ENCODE peak calls at places on chromosomes 6 and 20, in five cellular contexts. I is B cell, C is AG09319, Z is HFFc6, O is ureter. V is an unnamed sample.

GRCh38 chr20:1776608-1777475 is 118.4 kb upstream of the SIRPA start:
- DNase-seq in I (peak; percentile 89), C (peak; percentile 75), Z (peak; percentile 81), O (peak; percentile 90), V (peak; percentile 74)

GRCh38 chr6:165588515-165588914 is 74.5 kb downstream of the PDE10A start:
- DNase-seq in I (no peak), C (no peak), Z (no peak), O (no peak), V (no peak)

GRCh38 chr6:3540253-3540820 is 83.5 kb upstream of the SLC22A23 start:
- DNase-seq in I (no peak), C (no peak), Z (no peak), O (no peak), V (no peak)

GRCh38 chr20:8082999-8083398 is 49.1 kb upstream of the PLCB1 start:
- DNase-seq in I (no peak), C (no peak), Z (no peak), O (no peak), V (no peak)

GRCh38 chr6:159985296-159985940 is 16.5 kb downstream of the IGF2R start:
- DNase-seq in I (no peak), C (no peak), Z (no peak), O (no peak), V (no peak)

GRCh38 chr6:167806061-167806700 is 20.5 kb upstream of the AFDN start:
- DNase-seq in I (no peak), C (no peak), Z (no peak), O (no peak), V (no peak)

GRCh38 chr20:3660262-3661059 is 2.7 kb downstream of the GFRA4 start:
- DNase-seq in I (no peak), C (no peak), Z (no peak), O (no peak), V (peak; percentile 56)

GRCh38 chr6:148177589-148178233 is 164.9 kb upstream of the SASH1 start:
- DNase-seq in I (peak; percentile 6), C (peak; percentile 20), Z (peak; percentile 34), O (peak; percentile 52), V (peak; percentile 59)

GRCh38 chr6:91023529-91023928 is 436.7 kb upstream of the MAP3K7 start:
- DNase-seq in I (no peak), C (no peak), Z (no peak), O (no peak), V (no peak)

GRCh38 chr6:50198245-50198644 is 148.5 kb upstream of the DEFB112 start:
- DNase-seq in I (no peak), C (no peak), Z (no peak), O (no peak), V (no peak)

GRCh38 chr6:54085047-54085446 is 26.2 kb upstream of the MLIP start:
- DNase-seq in I (no peak), C (no peak), Z (no peak), O (no peak), V (no peak)